ENCODE peak calls at places on chromosomes 2 and 18, in four cellular contexts. P is trophoblast cell, E is H9, M is mesenchymal stem cell. B is an unnamed sample.

GRCh38 chr2:240325654-240326031 is 109.8 kb upstream of the GPC1 start:
- DNase-seq in E (no peak), P (no peak), M (no peak), B (no peak)

GRCh38 chr2:26740890-26741302 is 23.2 kb upstream of the SLC35F6 start:
- DNase-seq in P (no peak), M (peak), E (peak), B (no peak)

GRCh38 chr2:183259921-183260320 is 135.7 kb downstream of the NUP35 start:
- DNase-seq in P (no peak), E (no peak), M (no peak), B (no peak)

GRCh38 chr2:130385709-130386108 is 29.9 kb downstream of the PTPN18 start:
- DNase-seq in M (no peak), E (no peak), P (no peak), B (no peak)

GRCh38 chr2:10084567-10084910 is 4.3 kb upstream of the CYS1 start:
- DNase-seq in M (no peak), P (no peak), E (no peak), B (no peak)

GRCh38 chr18:79883461-79884295 is 67.8 kb downstream of the SLC66A2 start:
- DNase-seq in P (no peak), E (peak), M (no peak), B (no peak)

GRCh38 chr2:202780514-202781021 is 91.0 kb downstream of the ICA1L start:
- DNase-seq in P (peak), E (no peak), M (peak), B (no peak)

GRCh38 chr2:237865623-237866041 is 6.2 kb downstream of the RAMP1 start:
- DNase-seq in P (no peak), M (no peak), E (no peak), B (no peak)

GRCh38 chr18:6775237-6775636 is 45.7 kb downstream of the ARHGAP28 start:
- DNase-seq in P (no peak), E (no peak), M (no peak), B (no peak)

GRCh38 chr18:6775702-6776101 is 46.2 kb downstream of the ARHGAP28 start:
- DNase-seq in M (no peak), P (no peak), E (no peak), B (no peak)

GRCh38 chr18:6777509-6777908 is 48.0 kb downstream of the ARHGAP28 start:
- DNase-seq in M (no peak), E (no peak), P (no peak), B (no peak)

GRCh38 chr18:6776193-6776592 is 46.7 kb downstream of the ARHGAP28 start:
- DNase-seq in E (no peak), P (no peak), M (peak), B (no peak)

DNA sequence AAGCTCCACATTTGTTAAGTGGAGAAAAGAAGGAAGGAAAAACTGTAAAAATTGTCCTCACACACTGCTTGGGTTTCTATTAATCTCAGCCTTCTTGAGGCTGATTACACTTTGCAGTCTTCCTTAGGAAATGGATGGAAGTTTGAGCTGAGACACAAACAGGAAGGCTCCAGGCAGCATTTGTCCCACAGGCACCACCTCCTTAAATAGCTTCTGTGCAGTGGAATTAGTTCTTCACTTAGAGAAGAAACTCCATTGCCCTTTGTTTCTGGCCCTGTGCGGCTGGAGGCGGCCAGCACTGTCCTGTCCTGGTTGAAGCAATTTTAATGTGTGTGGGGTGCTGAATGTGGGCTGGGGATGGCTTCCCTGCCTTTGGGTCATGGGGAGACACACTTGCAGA is 44.3 kb downstream of the ARHGAP28 start:
- DNase-seq in P (no peak), E (no peak), M (no peak), B (no peak)
- H2BK120ac ChIP-seq in P (no peak), E (no peak), M (no peak), B (no peak)

DNA sequence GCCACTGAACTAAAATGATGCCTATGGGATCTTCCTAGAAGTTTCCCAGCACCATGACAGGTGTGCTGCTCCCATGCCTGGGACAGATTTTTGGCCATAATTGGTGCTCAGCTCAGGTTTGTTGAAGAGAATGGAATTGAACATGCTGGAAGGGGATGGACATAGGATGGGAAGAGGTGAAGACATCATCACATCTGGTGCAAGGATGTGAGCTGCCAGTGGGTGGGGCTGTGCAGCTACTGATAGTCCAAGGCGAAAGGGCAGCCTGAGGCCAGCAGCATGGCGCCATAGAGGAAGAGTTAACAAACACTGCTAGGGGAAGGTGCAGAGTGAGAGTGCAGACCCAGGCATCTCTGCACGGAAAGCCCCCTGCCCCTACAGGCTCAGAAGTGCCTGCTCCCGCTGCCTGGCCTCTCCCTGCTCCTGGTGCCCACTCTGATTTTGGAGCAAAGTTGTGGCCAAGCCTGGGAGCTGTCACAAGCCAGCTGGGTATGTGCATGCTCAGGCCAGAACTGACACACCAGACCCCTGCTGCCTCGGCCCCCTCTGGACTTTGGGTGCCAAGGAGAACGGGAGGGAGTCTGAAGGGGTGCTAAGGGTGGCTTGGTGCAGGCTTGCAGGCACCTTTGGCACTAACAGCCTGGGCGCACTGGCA is 178.6 kb downstream of the ZBTB7C start:
- DNase-seq in P (peak), M (peak), E (peak), B (peak)
- H2BK12ac ChIP-seq in P (no peak), M (no peak), E (no peak), B (no peak)

DNA sequence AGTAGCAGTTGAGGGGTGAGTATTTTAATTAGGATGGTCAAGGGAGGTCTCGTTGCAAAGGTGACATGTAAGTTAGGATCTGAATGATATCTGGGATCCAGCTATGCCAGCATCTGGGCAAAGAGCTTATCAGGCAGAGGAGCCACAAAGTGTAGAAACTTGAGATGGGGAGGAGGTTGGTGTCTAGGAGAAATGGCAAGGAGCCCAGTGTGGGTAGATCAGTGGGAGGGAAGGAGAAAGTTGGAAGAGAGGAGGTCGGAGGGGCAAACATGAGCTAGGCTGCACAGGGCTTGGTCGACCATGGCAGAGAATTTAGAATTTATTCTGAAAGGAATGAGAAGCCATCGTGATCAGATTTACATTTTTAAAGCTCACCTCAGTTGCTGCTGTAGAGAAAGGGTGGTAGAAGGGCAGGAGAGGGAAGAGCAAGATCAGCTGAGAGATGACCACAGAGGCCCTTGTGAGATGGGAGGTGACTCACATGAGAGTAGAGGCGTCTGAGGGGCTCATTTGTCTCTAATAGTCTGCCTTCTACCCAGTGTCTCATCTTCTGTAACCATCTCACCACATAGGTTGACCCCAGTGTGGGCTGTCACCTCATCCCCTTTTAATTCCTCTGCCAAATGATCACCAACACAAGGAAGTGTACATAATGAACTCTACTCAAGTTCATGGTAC is 170.0 kb downstream of the ETAA1 start:
- DNase-seq in M (peak), E (no peak), P (no peak), B (no peak)
- H2BK120ac ChIP-seq in M (no peak), E (no peak), P (no peak), B (no peak)

GRCh38 chr18:56066524-56067215 is 478.7 kb upstream of the TCF4 start:
- DNase-seq in M (no peak), E (no peak), P (no peak), B (no peak)

GRCh38 chr18:56060967-56061541 is 473.1 kb upstream of the TCF4 start:
- DNase-seq in E (no peak), P (no peak), M (no peak), B (no peak)

GRCh38 chr18:56067216-56067611 is 479.2 kb upstream of the TCF4 start:
- DNase-seq in M (no peak), E (no peak), P (no peak), B (no peak)

GRCh38 chr18:56065101-56065500 is 477.1 kb upstream of the TCF4 start:
- DNase-seq in P (no peak), E (no peak), M (no peak), B (no peak)

GRCh38 chr18:56062931-56063330 is 474.9 kb upstream of the TCF4 start:
- DNase-seq in E (no peak), P (no peak), M (no peak), B (no peak)
- H2BK12ac ChIP-seq in E (no peak), P (no peak), M (no peak), B (no peak)

B was measured in neuronal stem cell.